ENCODE peak calls at places on chromosome 21, in seven cellular contexts. C, L, S, J, I, T and Y are unnamed samples.

GRCh38 chr21:44370027-44370735 is 16.8 kb downstream of the TRPM2 start:
- DNase-seq in L (no peak), S (peak), C (peak), T (no peak), I (peak), J (peak), Y (no peak)

GRCh38 chr21:45985471-45986315 is 4.1 kb downstream of the COL6A1 start:
- DNase-seq in C (no peak), L (peak), I (peak), S (no peak), T (no peak), J (no peak), Y (peak)

GRCh38 chr21:31900121-31900895 is 27.5 kb downstream of the HUNK start:
- DNase-seq in I (no peak), C (no peak), S (no peak), J (no peak), L (no peak), T (no peak), Y (peak)

GRCh38 chr21:37623689-37624088 is 257.1 kb downstream of the DYRK1A start:
- DNase-seq in I (no peak), L (no peak), C (no peak), S (no peak), J (no peak), T (no peak), Y (no peak)

GRCh38 chr21:45293726-45294401 is 6.2 kb upstream of the POFUT2 start:
- DNase-seq in L (no peak), I (peak), S (no peak), J (no peak), T (peak), C (no peak), Y (no peak)

GRCh38 chr21:45540601-45540970 is 1.7 kb downstream of the SLC19A1 start:
- DNase-seq in C (no peak), T (no peak), J (no peak), I (no peak), L (no peak), S (no peak), Y (no peak)

GRCh38 chr21:32096411-32096810 is 182.4 kb downstream of the MIS18A start:
- DNase-seq in I (no peak), L (peak), S (no peak), T (no peak), J (no peak), C (no peak), Y (no peak)

GRCh38 chr21:40143822-40144525 is 276.7 kb downstream of the PCP4 start:
- DNase-seq in T (peak), S (peak), I (no peak), J (peak), C (peak), L (no peak), Y (peak)

GRCh38 chr21:44079446-44079845 is 27.8 kb upstream of the PWP2 start:
- DNase-seq in I (no peak), S (no peak), T (no peak), J (no peak), L (no peak), C (no peak), Y (no peak)

GRCh38 chr21:38365521-38365920 is 108.7 kb downstream of the KCNJ15 start:
- DNase-seq in T (no peak), J (no peak), I (no peak), C (no peak), S (no peak), L (no peak), Y (no peak)

GRCh38 chr21:40166291-40166843 is 299.1 kb downstream of the PCP4 start:
- DNase-seq in J (no peak), T (no peak), S (peak), C (no peak), L (no peak), I (no peak), Y (no peak)

GRCh38 chr21:20419780-20420179 is 578.4 kb upstream of the NCAM2 start:
- DNase-seq in T (no peak), S (no peak), I (no peak), J (no peak), C (no peak), L (no peak), Y (no peak)

GRCh38 chr21:35942211-35943144 is 117.8 kb downstream of the SETD4 start:
- DNase-seq in I (no peak), L (no peak), C (no peak), J (no peak), T (no peak), S (no peak), Y (no peak)

GRCh38 chr21:45280969-45281368 is 6.7 kb downstream of the POFUT2 start:
- DNase-seq in S (no peak), I (peak), L (no peak), C (no peak), T (no peak), J (no peak), Y (peak)

GRCh38 chr21:36320421-36321324 is 676 bp downstream of the MORC3 start:
- DNase-seq in J (peak), C (peak), L (peak), S (peak), I (peak), T (peak), Y (peak)

GRCh38 chr21:42836767-42837301 is 42.5 kb downstream of the WDR4 start:
- DNase-seq in J (no peak), I (no peak), T (no peak), C (no peak), L (no peak), S (no peak), Y (peak)

GRCh38 chr21:39489380-39489924 is 37.7 kb downstream of the SH3BGR start:
- DNase-seq in T (no peak), S (no peak), C (no peak), L (no peak), J (no peak), I (no peak), Y (no peak)

GRCh38 chr21:45983981-45984551 is 2.5 kb downstream of the COL6A1 start:
- DNase-seq in I (peak), C (no peak), J (no peak), S (no peak), T (no peak), L (peak), Y (peak)

GRCh38 chr21:45135868-45136267 is 61.5 kb downstream of the ADARB1 start:
- DNase-seq in T (no peak), C (peak), L (no peak), I (no peak), S (no peak), J (no peak), Y (no peak)

GRCh38 chr21:33386222-33386784 is 16.9 kb upstream of the IFNGR2 start:
- DNase-seq in J (no peak), L (no peak), I (no peak), T (no peak), S (no peak), C (no peak), Y (no peak)

GRCh38 chr21:33230518-33231324 is 983 bp downstream of the IFNAR2 start:
- DNase-seq in L (peak), I (peak), T (peak), J (peak), S (peak), C (peak), Y (peak)

GRCh38 chr21:39666681-39667315 is 54.1 kb downstream of the B3GALT5 start:
- DNase-seq in L (no peak), J (no peak), C (no peak), I (no peak), T (peak), S (no peak), Y (no peak)

GRCh38 chr21:28229811-28230210 is 762.9 kb downstream of the LTN1 start:
- DNase-seq in J (peak), L (no peak), S (peak), T (no peak), C (peak), I (no peak), Y (no peak)

GRCh38 chr21:16258834-16259611 is 529.2 kb downstream of the USP25 start:
- DNase-seq in J (no peak), T (no peak), I (no peak), L (no peak), S (no peak), C (no peak), Y (no peak)

GRCh38 chr21:42389449-42389835 is 6.4 kb downstream of the TMPRSS3 start:
- DNase-seq in J (no peak), L (no peak), S (no peak), T (peak), C (no peak), I (no peak), Y (peak)

GRCh38 chr21:43890042-43890441 is 25.0 kb downstream of the AGPAT3 start:
- DNase-seq in C (peak), J (no peak), T (no peak), L (no peak), I (no peak), S (no peak), Y (no peak)

GRCh38 chr21:45525910-45526306 is 16.3 kb downstream of the SLC19A1 start:
- DNase-seq in C (no peak), L (peak), J (no peak), T (no peak), I (peak), S (no peak), Y (peak)

GRCh38 chr21:24197132-24197643 is 1410.1 kb downstream of the MRPL39 start:
- DNase-seq in C (no peak), T (no peak), I (no peak), S (no peak), J (no peak), L (no peak), Y (no peak)

GRCh38 chr21:17795084-17796036 is 23.8 kb downstream of the C21orf91 start:
- DNase-seq in L (no peak), C (no peak), I (no peak), J (no peak), T (no peak), S (no peak), Y (no peak)

GRCh38 chr21:17793675-17794123 is 25.5 kb downstream of the C21orf91 start:
- DNase-seq in S (peak), L (no peak), I (no peak), T (no peak), C (peak), J (peak), Y (no peak)

GRCh38 chr21:17794631-17795030 is 24.5 kb downstream of the C21orf91 start:
- DNase-seq in T (no peak), C (no peak), L (no peak), J (no peak), I (no peak), S (no peak), Y (no peak)

GRCh38 chr21:17796037-17796403 is 23.1 kb downstream of the C21orf91 start:
- DNase-seq in C (no peak), I (no peak), S (no peak), L (no peak), T (no peak), J (no peak), Y (no peak)

DNA sequence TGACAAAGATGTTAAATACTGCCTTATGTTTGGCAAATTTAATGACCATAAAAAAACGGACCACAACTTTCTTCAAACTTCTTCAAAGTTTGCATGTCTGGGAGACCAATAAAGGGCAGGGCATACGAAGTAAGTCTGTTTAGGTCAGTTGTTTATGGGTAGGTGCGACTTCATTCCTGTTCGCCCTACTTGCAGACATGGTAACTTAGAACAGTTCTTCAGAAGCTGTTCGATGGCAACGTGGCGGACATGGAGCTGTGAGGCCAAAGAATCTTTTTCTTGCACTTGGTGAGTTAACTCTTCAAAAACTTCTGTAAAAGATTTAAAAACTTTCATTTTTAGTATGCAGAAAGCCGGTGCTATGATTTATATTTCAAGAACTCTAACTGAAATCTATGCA is 25.9 kb downstream of the C21orf91 start:
- DNase-seq in J (no peak), L (no peak), I (no peak), C (no peak), T (no peak), S (no peak), Y (no peak)
- H3K27ac ChIP-seq in J (no peak), L (no peak), I (no peak), C (no peak), T (peak), S (peak), Y (peak)

DNA sequence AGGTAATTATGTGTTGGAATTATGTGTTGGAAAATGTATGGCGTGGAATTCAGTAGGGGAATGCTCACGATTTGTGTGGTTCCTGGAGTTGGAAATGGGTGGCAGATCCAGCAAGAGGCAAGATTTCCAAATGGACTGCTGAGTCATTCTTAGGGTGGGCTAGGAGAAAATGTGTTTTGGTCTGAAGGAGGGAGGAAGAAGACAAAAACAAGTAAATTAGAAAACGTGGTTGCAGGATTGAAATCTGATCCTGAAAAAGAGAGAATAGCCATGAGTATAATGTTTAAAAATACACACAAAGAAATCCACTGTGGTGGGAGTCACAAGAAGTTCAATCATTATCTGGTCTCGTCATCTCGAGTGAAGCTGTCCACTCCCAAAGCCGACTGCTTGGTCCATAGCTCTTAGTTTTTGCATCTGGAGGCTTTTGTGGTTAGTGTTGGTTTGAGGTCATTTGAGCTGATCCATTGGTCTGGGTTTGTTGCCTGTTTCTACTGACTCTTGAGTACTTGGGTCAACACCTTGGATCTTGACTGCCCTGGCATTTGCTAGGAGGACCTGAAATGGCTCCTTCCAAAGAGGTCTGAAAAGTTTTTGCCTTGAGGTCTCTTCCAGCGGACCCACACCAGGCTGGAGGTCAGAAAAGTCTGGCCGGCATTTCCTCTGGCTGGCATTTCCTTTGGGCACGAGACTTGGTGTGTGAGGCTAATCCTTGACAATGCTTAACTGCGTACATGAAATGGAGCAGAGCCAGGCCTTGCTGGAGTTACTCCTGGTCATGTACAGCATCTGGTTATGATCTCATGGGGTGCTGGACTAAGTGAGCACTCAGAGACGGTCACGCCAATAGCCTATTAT is 9.2 kb downstream of the MX2 start:
- DNase-seq in S (peak), C (no peak), T (no peak), L (no peak), J (no peak), I (no peak), Y (no peak)
- H3K4me3 ChIP-seq in S (no peak), C (no peak), T (no peak), L (no peak), J (no peak), I (no peak), Y (no peak)

GRCh38 chr21:29342394-29342957 is 43.8 kb downstream of the BACH1 start:
- DNase-seq in T (no peak), L (peak), S (peak), C (peak), J (peak), I (no peak), Y (peak)
- H3K27ac ChIP-seq in T (peak), L (peak), S (peak), C (peak), J (peak), I (no peak), Y (no peak)

DNA sequence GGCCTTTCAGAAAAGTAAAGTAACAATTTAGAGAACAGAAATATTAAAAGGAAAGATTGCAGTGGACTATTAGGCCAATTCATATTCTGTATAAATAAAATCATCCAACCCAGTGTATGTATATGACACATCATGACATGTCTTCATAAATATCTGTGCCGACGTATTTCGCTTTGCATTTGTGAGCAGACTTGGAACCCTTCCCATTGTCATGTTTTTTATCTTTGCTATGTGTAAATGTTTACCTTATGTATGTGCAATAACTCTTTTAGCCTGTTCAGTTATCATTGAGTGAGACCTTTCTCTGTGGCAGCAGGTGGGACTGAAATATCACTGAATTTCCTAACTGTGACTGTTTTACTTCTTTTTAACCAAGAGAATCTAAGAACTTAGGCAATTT is 58.0 kb upstream of the FAM3B start:
- DNase-seq in S (no peak), I (no peak), J (peak), L (no peak), T (no peak), C (no peak), Y (no peak)
- H3K4me3 ChIP-seq in S (no peak), I (no peak), J (no peak), L (no peak), T (no peak), C (no peak), Y (no peak)

GRCh38 chr21:34594566-34595234 is 20.2 kb downstream of the RCAN1 start:
- DNase-seq in L (no peak), T (no peak), J (no peak), S (no peak), C (no peak), I (no peak), Y (no peak)

GRCh38 chr21:34595457-34595856 is 19.5 kb downstream of the RCAN1 start:
- DNase-seq in C (peak), L (no peak), T (no peak), I (no peak), J (no peak), S (peak), Y (no peak)

GRCh38 chr21:34592573-34592972 is 22.3 kb downstream of the RCAN1 start:
- DNase-seq in J (no peak), S (no peak), L (no peak), T (no peak), C (peak), I (no peak), Y (no peak)

GRCh38 chr21:34593423-34593822 is 21.5 kb downstream of the RCAN1 start:
- DNase-seq in L (no peak), C (no peak), S (no peak), J (no peak), T (no peak), I (no peak), Y (no peak)

DNA sequence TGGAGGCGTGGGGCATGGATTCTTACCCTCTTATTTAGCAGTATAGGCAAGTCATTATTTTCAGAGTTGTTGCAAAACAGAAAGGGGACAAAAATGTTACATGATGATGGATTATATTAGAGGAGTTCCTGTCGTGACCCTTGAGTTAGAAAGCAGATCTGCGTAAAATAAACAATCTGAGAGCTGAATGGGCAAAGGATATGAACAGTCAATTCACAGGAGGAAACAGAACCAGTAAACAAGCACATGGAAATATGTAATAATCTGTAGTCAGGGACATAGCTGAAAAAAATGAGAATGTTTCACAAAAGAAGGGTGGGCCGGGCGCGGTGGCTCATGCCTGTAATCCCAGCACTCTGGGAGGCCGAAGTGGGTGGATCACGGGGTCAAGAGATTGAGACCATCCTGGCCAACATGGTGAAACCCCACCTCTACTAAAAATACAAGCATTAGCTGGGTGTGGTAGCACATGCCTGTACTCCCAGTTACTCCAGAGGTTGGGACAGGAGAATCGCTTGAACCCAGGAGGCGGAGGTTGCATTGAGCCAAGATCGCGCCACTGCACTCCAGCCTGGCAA is 20.9 kb downstream of the RCAN1 start:
- DNase-seq in J (no peak), S (no peak), L (no peak), I (no peak), T (no peak), C (peak), Y (no peak)
- H3K27ac ChIP-seq in J (no peak), S (no peak), L (no peak), I (no peak), T (no peak), C (no peak), Y (no peak)

DNA sequence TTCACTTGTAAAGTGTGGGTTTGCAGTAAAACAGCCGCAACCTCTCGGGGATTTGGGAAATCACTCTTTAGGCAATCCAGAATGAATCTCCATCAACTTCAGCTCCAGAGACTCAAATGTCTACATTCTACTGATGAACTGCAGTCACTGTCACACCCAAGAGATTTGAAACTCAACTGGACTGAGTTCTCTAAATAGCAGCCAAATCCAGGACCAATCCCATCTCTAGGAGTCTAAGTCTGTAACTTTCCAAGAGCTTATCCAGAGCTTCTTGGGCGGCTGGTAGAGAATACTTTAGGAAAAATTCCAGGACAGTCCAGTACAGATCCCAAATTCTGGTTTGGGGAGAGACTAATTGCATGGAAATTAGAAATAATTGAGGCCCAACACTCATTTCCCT is 62.9 kb downstream of the ADAMTS1 start:
- DNase-seq in J (no peak), L (no peak), I (no peak), C (no peak), T (no peak), S (no peak), Y (no peak)
- H3K4me3 ChIP-seq in J (no peak), L (no peak), I (no peak), C (no peak), T (no peak), S (no peak), Y (no peak)